ENCODE peak calls at places on chromosomes 7 and 10, in nine cellular contexts. U, Q, W, J, H, R, O, Y and X are unnamed samples.

GRCh38 chr10:32298066-32298812 is 48.7 kb downstream of the EPC1 start:
- DNase-seq in U (peak), Q (no peak), W (peak), J (no peak), H (no peak), R (peak), O (peak), Y (peak), X (no peak)

GRCh38 chr7:132819648-132820047 is 243.4 kb upstream of the PLXNA4 start:
- DNase-seq in U (no peak), Q (no peak), W (no peak), J (no peak), H (no peak), R (no peak), O (no peak), Y (no peak), X (no peak)

GRCh38 chr7:26034386-26034785 is 117.6 kb upstream of the NFE2L3 start:
- DNase-seq in U (no peak), Q (no peak), W (no peak), J (no peak), H (no peak), R (peak), O (no peak), Y (no peak), X (no peak)

GRCh38 chr7:27631411-27631810 is 31.3 kb downstream of the HIBADH start:
- DNase-seq in U (no peak), Q (no peak), W (no peak), J (no peak), H (no peak), R (no peak), O (no peak), Y (no peak), X (no peak)

GRCh38 chr10:78772486-78772885 is 296.3 kb upstream of the ZMIZ1 start:
- DNase-seq in U (no peak), Q (no peak), W (no peak), J (no peak), H (no peak), R (no peak), O (no peak), Y (no peak), X (no peak)

GRCh38 chr7:44622342-44623151 is 16.1 kb downstream of the OGDH start:
- DNase-seq in U (peak), Q (no peak), W (peak), J (no peak), H (no peak), R (peak), O (no peak), Y (no peak), X (no peak)

GRCh38 chr10:80493482-80494021 is 39.4 kb downstream of the TSPAN14 start:
- DNase-seq in U (peak), Q (no peak), W (no peak), J (no peak), H (no peak), R (no peak), O (peak), Y (no peak), X (no peak)

GRCh38 chr7:149063481-149063880 is 27.0 kb downstream of the ZNF786 start:
- DNase-seq in U (no peak), Q (no peak), W (no peak), J (no peak), H (no peak), R (no peak), O (no peak), Y (no peak), X (no peak)

GRCh38 chr7:1260236-1260635 is 27.6 kb downstream of the UNCX start:
- DNase-seq in U (no peak), Q (no peak), W (no peak), J (no peak), H (no peak), R (no peak), O (no peak), Y (no peak), X (no peak)

GRCh38 chr7:64098-64521 is 128.3 kb upstream of the FAM20C start:
- DNase-seq in U (peak), Q (peak), W (peak), J (peak), H (no peak), R (peak), O (no peak), Y (no peak), X (peak)

DNA sequence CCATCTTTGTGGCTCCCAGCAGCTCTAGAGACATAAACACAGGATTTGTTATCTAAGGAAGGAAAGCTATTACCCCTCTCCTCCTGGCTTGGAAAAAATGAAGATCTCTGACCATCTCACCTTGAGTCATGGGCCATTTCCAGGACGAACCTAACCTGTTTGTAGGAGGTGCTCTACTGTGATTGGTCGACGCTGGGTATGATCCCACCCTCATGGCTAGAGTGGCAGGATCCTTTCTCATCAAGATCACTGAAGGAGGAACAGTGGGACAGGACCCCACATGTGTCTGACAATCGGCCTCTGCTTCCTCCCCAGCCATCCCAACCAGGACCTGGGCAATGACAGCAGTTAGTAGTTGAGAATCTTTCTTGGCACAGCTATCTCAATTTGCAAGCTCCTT is 144.1 kb downstream of the EMX2 start:
- DNase-seq in U (no peak), Q (no peak), W (peak), J (no peak), H (no peak), R (no peak), O (no peak), Y (no peak), X (no peak)
- TF ChIP-seq CTCF in U (no peak), Q (no peak), W (no peak), J (no peak), H (no peak), R (no peak), O (no peak), Y (no peak), X (no peak)

GRCh38 chr10:113080621-113081229 is 130.7 kb downstream of the TCF7L2 start:
- DNase-seq in U (no peak), Q (no peak), W (no peak), J (no peak), H (no peak), R (no peak), O (no peak), Y (no peak), X (no peak)
- TF ChIP-seq CTCF in U (no peak), Q (no peak), W (no peak), J (peak), H (peak), R (no peak), O (no peak), Y (no peak), X (no peak)

GRCh38 chr7:12731214-12731656 is 43.8 kb downstream of the ARL4A start:
- DNase-seq in U (no peak), Q (peak), W (peak), J (no peak), H (no peak), R (peak), O (no peak), Y (no peak), X (no peak)
- TF ChIP-seq CTCF in U (peak), Q (peak), W (peak), J (peak), H (no peak), R (peak), O (no peak), Y (peak), X (no peak)

GRCh38 chr7:133854739-133855138 is 272.4 kb upstream of the LRGUK start:
- DNase-seq in U (peak), Q (peak), W (peak), J (no peak), H (no peak), R (peak), O (peak), Y (no peak), X (no peak)

GRCh38 chr7:133851416-133851815 is 275.7 kb upstream of the LRGUK start:
- DNase-seq in U (peak), Q (no peak), W (no peak), J (no peak), H (no peak), R (peak), O (no peak), Y (no peak), X (no peak)

GRCh38 chr7:133850497-133851070 is 276.6 kb upstream of the LRGUK start:
- DNase-seq in U (no peak), Q (no peak), W (no peak), J (no peak), H (no peak), R (no peak), O (no peak), Y (no peak), X (no peak)

GRCh38 chr7:133857376-133858119 is 269.6 kb upstream of the LRGUK start:
- DNase-seq in U (no peak), Q (no peak), W (no peak), J (no peak), H (no peak), R (no peak), O (no peak), Y (no peak), X (no peak)

DNA sequence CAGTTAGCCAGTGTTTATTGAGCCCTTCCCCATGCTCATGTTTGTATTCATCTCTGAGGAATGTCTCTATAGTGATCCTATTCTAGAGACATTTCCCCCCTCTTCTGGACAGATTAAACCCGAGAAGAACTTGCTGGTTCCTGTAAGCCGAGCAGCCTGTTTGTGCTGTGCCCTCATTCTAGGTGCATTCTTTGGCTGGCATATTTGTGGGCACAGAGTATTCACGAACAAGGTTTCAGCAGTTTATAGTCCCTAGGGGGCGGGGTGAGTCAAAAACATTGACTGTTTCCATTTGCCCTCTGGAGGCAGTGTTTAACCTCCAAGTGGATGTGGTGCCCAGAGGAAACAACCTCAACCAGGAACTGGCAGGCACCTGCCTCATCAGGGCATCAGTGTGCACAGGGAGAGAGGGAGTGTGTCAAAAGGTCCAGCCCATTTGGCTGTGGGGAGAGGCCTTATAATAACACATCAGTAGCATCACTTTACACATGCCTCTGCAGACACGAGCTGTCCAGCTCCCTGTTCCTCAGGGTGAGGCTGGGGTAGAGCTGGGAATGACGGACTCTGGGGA is 273.3 kb upstream of the LRGUK start:
- DNase-seq in U (peak), Q (peak), W (peak), J (peak), H (no peak), R (peak), O (peak), Y (peak), X (peak)
- TF ChIP-seq CTCF in U (peak), Q (peak), W (peak), J (peak), H (peak), R (peak), O (peak), Y (peak), X (peak)

GRCh38 chr7:150986099-150986512 is 4.7 kb upstream of the NOS3 start:
- DNase-seq in U (no peak), Q (peak), W (peak), J (peak), H (peak), R (peak), O (no peak), Y (no peak), X (peak)
- TF ChIP-seq CTCF in U (peak), Q (peak), W (peak), J (peak), H (peak), R (peak), O (peak), Y (peak), X (peak)

DNA sequence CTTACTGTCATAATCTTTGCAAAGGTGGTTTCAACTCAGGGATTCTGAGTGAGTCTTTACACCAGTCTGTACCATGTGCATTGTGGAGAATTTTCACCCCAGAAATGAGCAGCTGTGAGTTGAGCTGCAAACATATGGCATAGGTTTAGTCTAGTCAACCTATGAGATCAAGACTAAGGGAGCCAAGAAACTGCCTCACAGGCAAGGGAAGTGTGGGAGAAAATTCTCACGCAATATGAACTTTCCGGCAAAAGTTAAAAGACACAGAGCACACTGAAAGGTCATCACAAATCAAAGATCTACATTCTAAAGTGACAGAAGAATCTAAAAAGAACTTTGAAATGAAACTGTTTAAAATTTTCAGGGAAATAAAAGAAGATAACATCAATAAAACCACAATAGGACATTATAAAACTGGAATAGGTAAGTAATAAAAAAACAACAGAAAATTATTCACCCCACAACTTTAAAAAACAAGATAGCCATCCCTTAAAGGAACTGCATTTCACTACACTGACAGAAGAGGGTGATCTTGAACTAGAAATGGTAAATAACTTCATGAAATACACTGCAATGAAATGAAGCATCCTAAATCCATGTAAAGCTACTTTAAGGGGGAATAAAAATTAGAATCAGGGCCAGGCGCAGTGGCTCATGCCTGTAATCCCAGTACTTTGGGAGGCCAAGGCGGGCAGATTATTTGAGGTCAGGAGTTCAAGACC is 63.5 kb downstream of the LGI1 start:
- DNase-seq in U (peak), Q (no peak), W (peak), J (no peak), H (no peak), R (peak), O (no peak), Y (no peak), X (no peak)
- TF ChIP-seq CTCF in U (peak), Q (no peak), W (no peak), J (peak), H (peak), R (peak), O (peak), Y (peak), X (peak)

GRCh38 chr10:15112657-15113056 is 15.5 kb downstream of the RPP38 start:
- DNase-seq in U (no peak), Q (no peak), W (no peak), J (no peak), H (no peak), R (no peak), O (no peak), Y (no peak), X (no peak)
- TF ChIP-seq CTCF in U (no peak), Q (no peak), W (no peak), J (no peak), H (no peak), R (no peak), O (no peak), Y (no peak), X (no peak)